ENCODE peak calls at places on chromosomes 13 and 19, in five cellular contexts. I is ovary; T is lung; R is CD8-positive, alpha-beta T cell; P is H1. K is an unnamed sample. For H3K36me3 and H3K4me1, the result is how much of the 10 kb centered on the place peaks cover.

GRCh38 chr19:50464348-50464747 is 12.0 kb upstream of the EMC10 start:
- DNase-seq in I (no peak), T (no peak), R (no peak), P (no peak), K (no peak)

GRCh38 chr19:21149877-21150276 is 8.0 kb downstream of the ZNF431 start:
- DNase-seq in I (no peak), T (no peak), R (no peak), P (no peak), K (no peak)

GRCh38 chr13:111034811-111035210 is 80.3 kb upstream of the ARHGEF7 start:
- DNase-seq in I (no peak), T (no peak), R (no peak), P (no peak), K (no peak)

GRCh38 chr19:4379383-4380253 is 20.7 kb downstream of the SH3GL1 start:
- DNase-seq in I (no peak), T (peak), R (no peak), P (no peak), K (peak)

GRCh38 chr13:99353836-99354235 is 46.6 kb upstream of the GPR183 start:
- DNase-seq in I (no peak), T (no peak), R (no peak), P (no peak), K (no peak)

GRCh38 chr19:1355258-1355973 is 28.3 kb upstream of the NDUFS7 start:
- DNase-seq in I (no peak), T (no peak), R (no peak), P (no peak), K (no peak)

GRCh38 chr13:91468301-91468700 is 69.9 kb downstream of the GPC5 start:
- DNase-seq in I (no peak), T (no peak), R (no peak), P (no peak), K (no peak)

GRCh38 chr19:4539697-4540581 is at the start of gene LRG1:
- DNase-seq in I (peak), T (peak), R (no peak), P (no peak), K (no peak)

GRCh38 chr13:44313674-44314073 is 60.0 kb upstream of the SERP2 start:
- DNase-seq in I (no peak), T (no peak), R (no peak), P (no peak), K (no peak)

GRCh38 chr19:8209965-8210659 is 942 bp downstream of the CERS4 start:
- DNase-seq in I (peak), T (no peak), R (no peak), P (no peak), K (no peak)

GRCh38 chr13:66933994-66934393 is 296.1 kb downstream of the PCDH9 start:
- DNase-seq in I (no peak), T (no peak), R (no peak), P (no peak), K (no peak)

GRCh38 chr19:18908917-18909619 is 10.1 kb downstream of the COPE start:
- DNase-seq in I (no peak), T (no peak), R (no peak), P (no peak), K (no peak)

GRCh38 chr13:107734891-107735620 is 480.3 kb downstream of the LIG4 start:
- DNase-seq in I (no peak), T (no peak), R (no peak), P (no peak), K (no peak)

GRCh38 chr19:38073806-38074685 is 150.0 kb downstream of the DPF1 start:
- DNase-seq in I (no peak), T (no peak), R (no peak), P (peak), K (no peak)

GRCh38 chr19:4172861-4173473 is 9.4 kb downstream of the SIRT6 start:
- DNase-seq in I (peak), T (peak), R (peak), P (no peak), K (peak)

GRCh38 chr19:46863818-46864629 is 3.2 kb downstream of the ARHGAP35 start:
- DNase-seq in I (no peak), T (peak), R (no peak), P (peak), K (no peak)

GRCh38 chr13:24512208-24513068 is at the start of gene PARP4:
- DNase-seq in I (peak), T (peak), R (peak), P (no peak), K (peak)

GRCh38 chr19:30144242-30144758 is 202.3 kb downstream of the URI1 start:
- DNase-seq in I (no peak), T (no peak), R (no peak), P (no peak), K (no peak)

GRCh38 chr13:45206340-45206739 is 5.5 kb upstream of the KCTD4 start:
- DNase-seq in I (no peak), T (no peak), R (no peak), P (no peak), K (no peak)

GRCh38 chr19:1134431-1134830 is 30.6 kb downstream of the GPX4 start:
- DNase-seq in I (no peak), T (no peak), R (no peak), P (no peak), K (no peak)

GRCh38 chr13:89515948-89516347 is 1831.5 kb upstream of the MIR17HG start:
- DNase-seq in I (no peak), T (no peak), R (no peak), P (no peak), K (no peak)

GRCh38 chr13:78679329-78679728 is 20.4 kb upstream of the OBI1 start:
- DNase-seq in I (no peak), T (no peak), R (no peak), P (no peak), K (no peak)

GRCh38 chr19:43148233-43148632 is 38.1 kb downstream of the PSG5 start:
- DNase-seq in I (no peak), T (no peak), R (no peak), P (no peak), K (no peak)

GRCh38 chr13:91702411-91702810 is 304.0 kb downstream of the GPC5 start:
- DNase-seq in I (no peak), T (no peak), R (no peak), P (no peak), K (no peak)

GRCh38 chr13:111317042-111317550 is 3.3 kb upstream of the TEX29 start:
- DNase-seq in I (no peak), T (no peak), R (no peak), P (no peak), K (no peak)

GRCh38 chr19:6811906-6812305 is 39.4 kb downstream of the VAV1 start:
- DNase-seq in I (no peak), T (no peak), R (no peak), P (no peak), K (no peak)
- H3K36me3 ChIP-seq in I (under half), T (under half), R (under half), P (under half), K (under half)

GRCh38 chr19:13062317-13062716 is 40.3 kb downstream of the LYL1 start:
- DNase-seq in I (no peak), T (no peak), R (no peak), P (no peak), K (no peak)
- H3K4me1 ChIP-seq in I (half or more), T (under half), R (under half), P (under half), K (under half)

GRCh38 chr13:29566206-29566605 is 29.3 kb downstream of the SLC7A1 start:
- DNase-seq in I (no peak), T (no peak), R (no peak), P (no peak), K (no peak)

GRCh38 chr13:29569253-29570057 is 26.0 kb downstream of the SLC7A1 start:
- DNase-seq in I (no peak), T (no peak), R (no peak), P (no peak), K (no peak)

GRCh38 chr13:29566864-29567263 is 28.6 kb downstream of the SLC7A1 start:
- DNase-seq in I (no peak), T (no peak), R (no peak), P (no peak), K (no peak)

GRCh38 chr13:29568731-29569130 is 26.8 kb downstream of the SLC7A1 start:
- DNase-seq in I (no peak), T (no peak), R (no peak), P (no peak), K (no peak)

GRCh38 chr13:29567411-29567810 is 28.1 kb downstream of the SLC7A1 start:
- DNase-seq in I (no peak), T (no peak), R (no peak), P (no peak), K (no peak)
- H3K4me3 ChIP-seq in I (no peak), T (no peak), R (no peak), P (no peak), K (no peak)

GRCh38 chr19:35639863-35640262 is 1.7 kb upstream of the ETV2 start:
- DNase-seq in I (no peak), T (no peak), R (no peak), P (no peak), K (no peak)

GRCh38 chr19:35639321-35639639 is 2.3 kb upstream of the ETV2 start:
- DNase-seq in I (no peak), T (no peak), R (no peak), P (no peak), K (no peak)

GRCh38 chr19:35637165-35637564 is 4.4 kb upstream of the ETV2 start:
- DNase-seq in I (no peak), T (no peak), R (no peak), P (no peak), K (no peak)

GRCh38 chr19:35633727-35634440 is 5.0 kb downstream of the RBM42 start:
- DNase-seq in I (no peak), T (no peak), R (no peak), P (no peak), K (no peak)

GRCh38 chr19:35636651-35637050 is 4.9 kb upstream of the ETV2 start:
- DNase-seq in I (no peak), T (no peak), R (no peak), P (no peak), K (no peak)
- H3K36me3 ChIP-seq in I (under half), T (under half), R (under half), P (under half), K (under half)

GRCh38 chr19:16458391-16459128 is 13.2 kb downstream of the EPS15L1 start:
- DNase-seq in I (no peak), T (no peak), R (no peak), P (no peak), K (no peak)

GRCh38 chr19:16457954-16458331 is 13.8 kb downstream of the EPS15L1 start:
- DNase-seq in I (no peak), T (no peak), R (no peak), P (no peak), K (no peak)

GRCh38 chr19:16455489-16455888 is 16.3 kb downstream of the EPS15L1 start:
- DNase-seq in I (no peak), T (no peak), R (no peak), P (no peak), K (no peak)

GRCh38 chr19:16456652-16457194 is 15.0 kb downstream of the EPS15L1 start:
- DNase-seq in I (no peak), T (no peak), R (no peak), P (no peak), K (no peak)

GRCh38 chr19:16457195-16457953 is 14.4 kb downstream of the EPS15L1 start:
- DNase-seq in I (peak), T (no peak), R (no peak), P (no peak), K (no peak)
- H3K4me1 ChIP-seq in I (under half), T (under half), R (under half), P (under half), K (under half)

GRCh38 chr19:48833977-48834376 is 2.3 kb downstream of the HSD17B14 start:
- DNase-seq in I (no peak), T (no peak), R (no peak), P (no peak), K (no peak)
- H3K4me3 ChIP-seq in I (no peak), T (no peak), R (no peak), P (no peak), K (no peak)

GRCh38 chr19:31338069-31338767 is 11.0 kb downstream of the TSHZ3 start:
- DNase-seq in I (peak), T (no peak), R (no peak), P (no peak), K (no peak)

GRCh38 chr19:31339405-31339804 is 9.8 kb downstream of the TSHZ3 start:
- DNase-seq in I (peak), T (no peak), R (no peak), P (no peak), K (no peak)

GRCh38 chr19:31337007-31337914 is 12.0 kb downstream of the TSHZ3 start:
- DNase-seq in I (no peak), T (no peak), R (no peak), P (no peak), K (no peak)

GRCh38 chr19:31342926-31343325 is 6.3 kb downstream of the TSHZ3 start:
- DNase-seq in I (no peak), T (no peak), R (no peak), P (no peak), K (no peak)

GRCh38 chr19:31340059-31341025 is 8.9 kb downstream of the TSHZ3 start:
- DNase-seq in I (peak), T (no peak), R (no peak), P (no peak), K (peak)
- H3K36me3 ChIP-seq in I (under half), T (under half), R (under half), P (under half), K (under half)

DNA sequence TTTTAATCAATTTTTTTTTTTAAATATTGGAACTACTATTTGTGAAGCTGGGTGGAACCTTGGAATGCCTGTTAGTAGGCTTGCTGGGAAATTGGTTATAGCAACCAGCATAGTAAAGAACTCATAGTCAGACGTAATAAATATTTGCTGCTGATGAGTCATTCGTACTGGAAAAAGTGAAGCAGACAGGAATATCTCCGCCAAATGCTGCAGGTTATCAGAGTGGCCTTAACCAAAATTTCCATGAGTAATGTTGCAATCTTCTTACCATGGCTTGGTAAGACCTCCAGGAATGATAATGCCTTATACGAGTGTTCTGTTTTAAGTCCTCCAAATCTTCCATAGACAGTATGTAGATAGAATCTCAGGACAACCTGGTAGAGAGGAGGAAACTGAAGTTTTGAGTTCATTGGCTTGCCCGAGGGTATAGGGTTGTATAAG is 34.2 kb downstream of the MBNL2 start:
- DNase-seq in I (peak), T (no peak), R (no peak), P (no peak), K (no peak)
- H3K4me1 ChIP-seq in I (under half), T (under half), R (under half), P (under half), K (under half)

K was measured in CD8-positive, alpha-beta memory T cell.